ENCODE peak calls at places on chromosomes 6 and 20, in six cellular contexts. O is AG04450, S is lower lobe of right lung, B is AG04449, A is endodermal cell, N is fibroblast of mammary gland. Y is an unnamed sample.

GRCh38 chr6:162856885-162857284 is 129.1 kb downstream of the PACRG start:
- DNase-seq in A (peak), B (peak), N (peak), S (no peak), O (peak), Y (peak)

GRCh38 chr6:14474816-14475215 is 357.2 kb downstream of the CD83 start:
- DNase-seq in N (no peak), O (no peak), A (no peak), B (no peak), S (no peak), Y (no peak)

GRCh38 chr6:51514396-51515051 is 572.9 kb downstream of the PKHD1 start:
- DNase-seq in S (no peak), N (peak), O (no peak), B (no peak), A (no peak), Y (peak)

GRCh38 chr20:41587956-41588355 is 30.2 kb downstream of the CHD6 start:
- DNase-seq in N (peak), A (no peak), S (no peak), O (peak), B (no peak), Y (peak)

GRCh38 chr6:98516869-98517268 is 317.5 kb upstream of the POU3F2 start:
- DNase-seq in B (no peak), N (no peak), O (no peak), S (no peak), A (no peak), Y (no peak)

GRCh38 chr6:65182681-65183080 is 524.3 kb downstream of the EYS start:
- DNase-seq in A (no peak), S (no peak), B (no peak), O (no peak), N (peak), Y (no peak)

GRCh38 chr6:148750826-148751225 is 4.0 kb downstream of the UST start:
- DNase-seq in N (peak), A (no peak), S (peak), B (no peak), O (no peak), Y (peak)

GRCh38 chr20:51560550-51561307 is 18.2 kb upstream of the NFATC2 start:
- DNase-seq in N (no peak), B (no peak), S (no peak), A (no peak), O (no peak), Y (no peak)

GRCh38 chr6:74870403-74870802 is 335.4 kb downstream of the COL12A1 start:
- DNase-seq in B (no peak), N (peak), S (no peak), A (no peak), O (no peak), Y (no peak)

GRCh38 chr6:112979830-112980229 is 632.7 kb downstream of the RFPL4B start:
- DNase-seq in S (no peak), A (no peak), B (no peak), O (no peak), N (peak), Y (no peak)

GRCh38 chr6:137309078-137309762 is 90.0 kb upstream of the IFNGR1 start:
- DNase-seq in N (peak), O (no peak), S (peak), B (no peak), A (peak), Y (peak)

DNA sequence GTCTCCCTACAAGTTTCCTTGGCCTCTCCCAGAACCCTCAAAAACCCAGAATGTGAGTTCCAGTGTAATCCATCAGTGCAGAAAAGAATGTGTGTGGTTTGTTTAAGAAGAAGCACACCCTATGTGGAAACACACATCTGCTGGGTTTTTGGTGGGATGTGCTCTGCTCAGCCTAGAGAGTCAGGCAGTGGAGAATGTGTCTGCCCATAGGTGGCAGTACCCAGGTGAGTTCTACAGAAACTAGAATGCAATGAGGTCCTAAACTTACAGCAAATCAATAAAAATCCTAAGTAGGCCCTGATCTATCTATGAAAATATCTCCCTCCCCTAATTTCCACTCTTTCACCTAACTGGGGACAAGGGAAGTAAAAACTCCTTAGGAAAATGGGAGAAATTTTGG is 437.3 kb downstream of the DHX35 start:
- DNase-seq in B (no peak), A (peak), O (no peak), N (no peak), S (no peak), Y (no peak)
- TF ChIP-seq CTCF in B (no peak), A (peak), O (no peak), N (no peak), S (no peak), Y (no peak)

GRCh38 chr20:58219342-58219700 is 9.1 kb downstream of the ANKRD60 start:
- DNase-seq in S (no peak), A (no peak), B (peak), O (no peak), N (peak), Y (peak)

GRCh38 chr20:58216334-58216733 is 12.1 kb downstream of the ANKRD60 start:
- DNase-seq in N (peak), S (no peak), O (no peak), B (no peak), A (no peak), Y (no peak)

GRCh38 chr20:58215116-58215515 is 13.3 kb downstream of the ANKRD60 start:
- DNase-seq in A (peak), S (no peak), O (no peak), B (no peak), N (no peak), Y (no peak)

GRCh38 chr20:58222446-58222845 is 6.0 kb downstream of the ANKRD60 start:
- DNase-seq in A (no peak), S (no peak), B (no peak), N (no peak), O (no peak), Y (no peak)

GRCh38 chr20:58218665-58219341 is 9.7 kb downstream of the ANKRD60 start:
- DNase-seq in A (no peak), S (no peak), N (no peak), B (no peak), O (no peak), Y (no peak)
- H3K4me3 ChIP-seq in A (no peak), S (no peak), N (no peak), B (no peak), O (no peak), Y (no peak)

DNA sequence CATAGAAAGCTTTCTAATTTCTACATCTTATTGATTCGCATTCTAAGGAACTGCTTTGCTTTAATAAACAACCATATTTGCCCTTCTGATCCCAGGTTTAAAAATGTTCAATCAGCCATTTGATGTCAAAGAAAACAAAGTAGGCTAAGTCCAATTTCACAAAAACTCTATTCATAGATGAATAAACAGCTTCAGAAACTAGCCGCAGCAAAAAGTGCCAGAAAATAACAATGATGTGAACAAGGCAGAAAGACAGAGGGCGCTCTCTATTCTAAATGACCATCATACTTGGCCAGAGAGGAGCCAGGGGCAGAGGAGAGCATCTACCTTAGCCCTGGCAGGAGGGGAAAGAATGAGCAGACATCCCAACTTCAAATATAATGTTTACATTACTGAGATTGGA is 9.7 kb downstream of the CNKSR3 start:
- DNase-seq in O (no peak), N (no peak), S (no peak), B (no peak), A (no peak), Y (no peak)
- TF ChIP-seq CTCF in O (peak), N (peak), S (peak), B (no peak), A (peak), Y (peak)

GRCh38 chr6:36027501-36028087 is at the start of gene MAPK14:
- DNase-seq in N (peak), A (peak), O (peak), S (peak), B (peak), Y (peak)

GRCh38 chr6:36024154-36024760 is at the start of gene SLC26A8:
- DNase-seq in B (no peak), A (peak), S (no peak), N (no peak), O (no peak), Y (no peak)

GRCh38 chr6:36028088-36028886 is 679 bp downstream of the MAPK14 start:
- DNase-seq in A (peak), B (no peak), O (no peak), N (peak), S (peak), Y (peak)

GRCh38 chr6:36025932-36026327 is 1.5 kb upstream of the SLC26A8 start:
- DNase-seq in S (no peak), O (no peak), B (no peak), N (peak), A (peak), Y (peak)

DNA sequence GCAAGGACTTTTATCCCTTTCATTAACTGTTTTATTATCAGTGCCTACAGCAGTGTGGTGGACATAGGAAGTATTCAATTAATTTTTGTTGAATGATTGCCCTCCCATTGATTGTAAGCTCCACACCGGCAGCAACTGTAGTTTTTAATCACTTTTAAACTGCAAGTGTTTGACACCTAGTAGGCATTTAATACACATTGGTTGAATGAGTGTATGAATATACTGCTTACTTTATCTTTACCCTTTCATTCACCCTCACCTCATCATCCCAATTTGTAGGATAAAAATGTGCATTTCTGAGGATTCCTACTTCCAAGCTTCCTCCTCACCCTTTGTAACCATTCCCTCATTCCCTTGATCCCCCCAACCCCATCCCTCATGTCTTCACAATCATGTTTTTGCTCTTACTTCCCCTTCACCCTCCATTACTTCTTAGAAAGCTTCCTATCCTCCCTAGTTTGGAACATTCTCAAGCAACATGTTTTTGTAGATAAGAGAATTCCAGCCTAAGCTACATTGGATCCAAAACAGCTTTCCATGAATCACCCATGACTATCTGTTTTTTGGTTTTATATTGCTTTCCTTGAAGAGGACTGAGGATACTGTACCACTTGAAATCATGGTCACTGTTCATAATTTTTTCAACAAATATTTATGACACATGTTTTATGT is 955 bp upstream of the SLC26A8 start:
- DNase-seq in N (peak), A (no peak), S (no peak), B (no peak), O (no peak), Y (no peak)
- H3K4me3 ChIP-seq in N (no peak), A (peak), S (no peak), B (no peak), O (no peak), Y (no peak)

DNA sequence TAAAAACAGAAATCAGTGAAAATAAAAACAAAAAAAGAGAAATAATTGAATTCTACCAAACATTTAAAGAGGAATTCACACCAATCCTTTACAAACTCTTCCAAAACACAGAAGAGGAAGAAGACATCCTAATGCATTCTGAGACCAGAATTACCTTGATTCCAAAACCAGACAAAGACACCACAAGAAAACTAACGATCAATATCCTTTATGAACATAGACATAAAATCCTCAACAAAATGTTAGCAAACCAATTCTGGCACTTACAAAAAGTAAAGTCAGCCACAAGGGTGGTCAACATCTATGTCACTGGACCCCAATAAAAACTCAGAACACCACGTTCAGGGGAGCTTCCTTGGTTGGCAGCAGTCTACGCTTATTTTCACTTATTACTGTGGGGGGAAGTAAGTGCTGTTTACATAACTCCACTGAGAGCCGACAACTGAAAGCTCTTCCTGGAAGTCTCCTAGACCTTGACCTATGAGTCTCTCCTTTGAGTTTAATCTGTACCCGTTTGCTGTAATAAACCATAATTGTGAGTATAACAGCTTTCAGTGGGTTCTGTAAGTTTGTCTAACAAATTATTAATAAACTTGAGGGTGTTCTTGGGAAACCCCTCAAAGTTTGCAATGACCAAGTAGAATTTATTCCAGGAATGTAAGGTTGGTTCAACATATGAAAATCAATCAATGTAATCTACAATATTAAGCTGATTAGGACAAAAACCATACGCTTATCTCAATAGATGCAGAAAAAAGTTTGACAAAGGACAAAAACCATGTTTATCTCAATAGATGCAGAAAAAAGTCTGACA is 24.5 kb downstream of the GZF1 start:
- DNase-seq in B (no peak), O (no peak), N (no peak), S (no peak), A (no peak), Y (no peak)
- TF ChIP-seq CTCF in B (no peak), O (no peak), N (no peak), S (no peak), A (no peak), Y (no peak)

GRCh38 chr6:3026811-3027626 is 27.3 kb downstream of the NQO2 start:
- DNase-seq in O (no peak), B (no peak), N (peak), S (no peak), A (no peak), Y (no peak)
- H3K4me3 ChIP-seq in O (no peak), B (no peak), N (no peak), S (no peak), A (no peak), Y (no peak)

GRCh38 chr20:52747736-52748135 is 224.4 kb upstream of the TSHZ2 start:
- DNase-seq in N (peak), A (peak), B (no peak), S (no peak), O (no peak), Y (peak)
- TF ChIP-seq CTCF in N (peak), A (peak), B (no peak), S (no peak), O (no peak), Y (peak)

Y was measured in bronchial epithelial cell.